ENCODE peak calls at places on chromosomes 11 and 22, in ten cellular contexts. Z is iris pigment epithelial cell; L is hippocampal formation; S is stimulated activated CD8-positive, alpha-beta memory T cell treated with anti-CD3 and anti-CD28 coated beads, Interleukin-15, amount 100 ng/mL, for 1 hour; R is HS-5; X is IMR-90; F is AG09319; U is WTC11; M is hepatic stellate cell; Y is B cell. C is an unnamed sample.
A peak's percentile ranks its signal among the peaks of the same experiment; 100 is the strongest.

GRCh38 chr11:65399845-65400244 is 13.4 kb downstream of the FRMD8 start:
- DNase-seq in M (no peak), U (no peak), Y (no peak), F (no peak), X (no peak), L (no peak), Z (no peak), S (no peak), R (no peak), C (no peak)

GRCh38 chr22:20018001-20018400 is 1.4 kb upstream of the ARVCF start:
- DNase-seq in F (no peak), R (no peak), L (no peak), S (no peak), M (no peak), Z (no peak), U (no peak), Y (no peak), X (no peak), C (no peak)

GRCh38 chr22:27137809-27138400 is 480.5 kb downstream of the MIAT start:
- DNase-seq in M (no peak), R (no peak), F (no peak), S (no peak), X (no peak), Z (no peak), Y (no peak), L (no peak), U (no peak), C (no peak)

GRCh38 chr22:41929158-41929896 is 2.7 kb upstream of the TNFRSF13C start:
- DNase-seq in M (no peak), R (no peak), U (no peak), F (no peak), L (no peak), Y (peak; percentile 30), Z (no peak), X (no peak), S (no peak), C (no peak)

GRCh38 chr11:113168358-113168757 is 146.0 kb upstream of the TTC12 start:
- DNase-seq in M (no peak), S (no peak), Y (no peak), Z (no peak), F (no peak), R (no peak), X (no peak), U (no peak), L (no peak), C (no peak)

GRCh38 chr11:47254381-47254780 is 3.4 kb upstream of the NR1H3 start:
- DNase-seq in R (no peak), Y (no peak), L (no peak), Z (no peak), M (no peak), S (no peak), F (no peak), X (no peak), U (no peak), C (no peak)

GRCh38 chr11:103709366-103709765 is 327.1 kb upstream of the DDI1 start:
- DNase-seq in Z (no peak), S (no peak), L (no peak), M (no peak), X (no peak), R (no peak), F (no peak), Y (peak; percentile 5), U (no peak), C (no peak)

GRCh38 chr22:32761251-32761903 is 40.1 kb upstream of the TIMP3 start:
- DNase-seq in X (peak; percentile 79), F (no peak), Y (no peak), L (no peak), U (no peak), Z (peak; percentile 63), R (no peak), M (peak; percentile 84), S (no peak), C (no peak)

GRCh38 chr11:96388891-96389603 is 665 bp downstream of the CCDC82 start:
- DNase-seq in X (no peak), Y (no peak), S (no peak), M (no peak), U (peak; percentile 73), R (peak; percentile 32), Z (no peak), L (no peak), F (no peak), C (no peak)

GRCh38 chr11:31995031-31995430 is 95.8 kb upstream of the RCN1 start:
- DNase-seq in F (no peak), X (no peak), Y (no peak), S (no peak), Z (no peak), U (no peak), M (no peak), R (no peak), L (no peak), C (no peak)

GRCh38 chr11:12192796-12193514 is 82.6 kb downstream of the MICAL2 start:
- DNase-seq in F (no peak), Y (no peak), R (no peak), M (no peak), Z (no peak), S (no peak), X (no peak), U (no peak), L (no peak), C (no peak)

GRCh38 chr11:9972917-9973504 is 309.1 kb downstream of the SWAP70 start:
- DNase-seq in X (peak; percentile 70), Y (peak; percentile 66), R (peak; percentile 46), S (no peak), U (no peak), M (peak; percentile 66), L (peak; percentile 26), Z (peak; percentile 70), F (peak; percentile 55), C (no peak)

GRCh38 chr22:37095113-37095512 is 14.4 kb downstream of the TMPRSS6 start:
- DNase-seq in F (no peak), R (no peak), U (no peak), S (no peak), Z (no peak), M (no peak), L (no peak), Y (no peak), X (no peak), C (no peak)

GRCh38 chr11:8011981-8012444 is 24.9 kb downstream of the EIF3F start:
- DNase-seq in F (peak; percentile 50), R (peak; percentile 92), X (peak; percentile 95), Y (no peak), U (no peak), Z (peak; percentile 81), S (no peak), L (peak; percentile 15), M (peak; percentile 74), C (peak; percentile 91)

GRCh38 chr11:1946812-1947480 is at the start of gene MRPL23:
- DNase-seq in L (no peak), Y (no peak), M (no peak), F (no peak), U (no peak), X (no peak), R (no peak), Z (no peak), S (no peak), C (no peak)

GRCh38 chr11:76845069-76845468 is 15.6 kb upstream of the ACER3 start:
- DNase-seq in X (no peak), S (no peak), M (no peak), Y (no peak), F (no peak), L (no peak), R (no peak), Z (no peak), U (no peak), C (no peak)

GRCh38 chr11:133833899-133834296 is 11.4 kb downstream of the SPATA19 start:
- DNase-seq in F (no peak), X (no peak), M (no peak), Y (no peak), U (no peak), Z (no peak), L (no peak), S (no peak), R (no peak), C (no peak)

GRCh38 chr11:69746780-69747742 is 28.1 kb downstream of the FGF4 start:
- DNase-seq in U (no peak), S (no peak), Z (peak; percentile 19), Y (no peak), R (no peak), L (no peak), M (no peak), X (no peak), F (no peak), C (no peak)

GRCh38 chr11:110091995-110092576 is 1.1 kb upstream of the ZC3H12C start:
- DNase-seq in M (no peak), S (no peak), Y (peak; percentile 5), U (no peak), L (peak; percentile 66), F (no peak), X (no peak), Z (peak; percentile 31), R (no peak), C (no peak)

GRCh38 chr11:119726150-119726553 is 2.8 kb downstream of the NECTIN1 start:
- DNase-seq in F (no peak), X (no peak), R (no peak), Y (peak; percentile 28), Z (no peak), L (no peak), S (no peak), U (no peak), M (no peak), C (no peak)

GRCh38 chr11:20158597-20159257 is 1.5 kb downstream of the DBX1 start:
- DNase-seq in L (peak; percentile 7), R (no peak), F (no peak), Y (peak; percentile 7), Z (peak; percentile 55), X (peak; percentile 50), S (no peak), U (peak; percentile 81), M (peak; percentile 72), C (peak; percentile 4)

GRCh38 chr22:43047605-43048004 is 32.7 kb upstream of the PACSIN2 start:
- DNase-seq in U (no peak), M (no peak), Y (no peak), F (no peak), X (no peak), S (no peak), Z (peak; percentile 45), L (no peak), R (no peak), C (no peak)

GRCh38 chr11:12815150-12815523 is 140.9 kb downstream of the TEAD1 start:
- DNase-seq in Z (no peak), M (no peak), L (no peak), U (no peak), X (no peak), F (no peak), R (no peak), Y (no peak), S (no peak), C (no peak)

GRCh38 chr11:3214420-3214699 is 4.3 kb downstream of the MRGPRG start:
- DNase-seq in S (no peak), F (no peak), X (no peak), U (peak; percentile 1), R (no peak), M (no peak), Y (no peak), L (no peak), Z (no peak), C (no peak)

GRCh38 chr11:61730222-61730994 is 22.0 kb upstream of the MYRF start:
- DNase-seq in R (no peak), F (no peak), S (no peak), Y (no peak), L (no peak), U (no peak), M (no peak), Z (no peak), X (no peak), C (peak; percentile 67)